ENCODE peak calls at places on chromosomes 2 and 18, in four cellular contexts. J is PC-9, U is SK-N-SH, D is HCT116. K is an unnamed sample. For H3K9me2, the result is how much of the 10 kb centered on the place peaks cover.

GRCh38 chr2:69375494-69376353 is 11.3 kb downstream of the GFPT1 start:
- DNase-seq in J (no peak), U (peak), D (peak), K (peak)

GRCh38 chr2:105388971-105389381 is 9.9 kb downstream of the FHL2 start:
- DNase-seq in J (no peak), U (no peak), D (no peak), K (no peak)

GRCh38 chr2:31529256-31529655 is 51.5 kb downstream of the SRD5A2 start:
- DNase-seq in J (no peak), U (no peak), D (no peak), K (no peak)

GRCh38 chr2:230877737-230878598 is 13.2 kb downstream of the ITM2C start:
- DNase-seq in J (no peak), U (no peak), D (no peak), K (no peak)

GRCh38 chr2:41990688-41991087 is 57.1 kb upstream of the PKDCC start:
- DNase-seq in J (no peak), U (no peak), D (no peak), K (no peak)

GRCh38 chr2:32553829-32554432 is 73.9 kb upstream of the TTC27 start:
- DNase-seq in J (no peak), U (peak), D (peak), K (peak)

GRCh38 chr2:106161938-106162814 is 31.9 kb downstream of the UXS1 start:
- DNase-seq in J (peak), U (no peak), D (peak), K (peak)

GRCh38 chr2:106562826-106563594 is 75.8 kb downstream of the CD8B2 start:
- DNase-seq in J (no peak), U (peak), D (no peak), K (no peak)

GRCh38 chr2:48145845-48146452 is 239.7 kb upstream of the FBXO11 start:
- DNase-seq in J (no peak), U (no peak), D (no peak), K (no peak)

GRCh38 chr18:74215863-74216262 is 67.5 kb downstream of the TIMM21 start:
- DNase-seq in J (no peak), U (no peak), D (no peak), K (no peak)

GRCh38 chr18:55856191-55856590 is 268.2 kb upstream of the TCF4 start:
- DNase-seq in J (peak), U (no peak), D (no peak), K (peak)

GRCh38 chr18:25058520-25058919 is 293.4 kb downstream of the ZNF521 start:
- DNase-seq in J (no peak), U (no peak), D (no peak), K (no peak)

GRCh38 chr2:239671471-239671870 is 270.7 kb upstream of the HDAC4 start:
- DNase-seq in J (no peak), U (no peak), D (no peak), K (no peak)

GRCh38 chr2:9800639-9800974 is 42.7 kb upstream of the TAF1B start:
- DNase-seq in J (no peak), U (no peak), D (no peak), K (no peak)

GRCh38 chr2:19140463-19141208 is 217.8 kb downstream of the OSR1 start:
- DNase-seq in J (peak), U (no peak), D (peak), K (peak)

GRCh38 chr2:231920366-231920765 is 5.8 kb downstream of the NPPC start:
- DNase-seq in J (no peak), U (no peak), D (no peak), K (no peak)

GRCh38 chr2:135617501-135618015 is 86.3 kb downstream of the R3HDM1 start:
- DNase-seq in J (no peak), U (no peak), D (no peak), K (peak)

GRCh38 chr18:30328839-30329238 is 713.7 kb downstream of the DSC3 start:
- DNase-seq in J (no peak), U (no peak), D (peak), K (peak)

GRCh38 chr2:212406716-212407115 is 131.9 kb downstream of the ERBB4 start:
- DNase-seq in J (no peak), U (no peak), D (no peak), K (no peak)

GRCh38 chr2:182050333-182050855 is 64.7 kb downstream of the PPP1R1C start:
- DNase-seq in J (no peak), U (no peak), D (no peak), K (no peak)

GRCh38 chr2:196660264-196660663 is 20.7 kb downstream of the CCDC150 start:
- DNase-seq in J (no peak), U (no peak), D (no peak), K (no peak)

GRCh38 chr18:79901665-79902064 is 49.8 kb downstream of the SLC66A2 start:
- DNase-seq in J (no peak), U (no peak), D (no peak), K (no peak)

GRCh38 chr2:19358242-19359020 is at the start of gene OSR1:
- DNase-seq in J (peak), U (peak), D (no peak), K (peak)

GRCh38 chr2:198756166-198756565 is 701.6 kb downstream of the SATB2 start:
- DNase-seq in J (no peak), U (no peak), D (no peak), K (no peak)

GRCh38 chr2:211455225-211455841 is 898.9 kb downstream of the CPS1 start:
- DNase-seq in J (peak), U (peak), D (peak), K (peak)

GRCh38 chr2:216850665-216851327 is 9.1 kb downstream of the TNP1 start:
- DNase-seq in J (no peak), U (no peak), D (no peak), K (no peak)

GRCh38 chr2:65075176-65075575 is 19.0 kb downstream of the CEP68 start:
- DNase-seq in J (no peak), U (no peak), D (no peak), K (no peak)

GRCh38 chr2:65077898-65078297 is 21.7 kb downstream of the CEP68 start:
- DNase-seq in J (no peak), U (no peak), D (no peak), K (no peak)

GRCh38 chr2:65073879-65074565 is 17.8 kb downstream of the CEP68 start:
- DNase-seq in J (no peak), U (no peak), D (no peak), K (no peak)

GRCh38 chr2:65075605-65076344 is 19.6 kb downstream of the CEP68 start:
- DNase-seq in J (peak), U (no peak), D (no peak), K (no peak)

GRCh38 chr2:65076345-65076710 is 20.1 kb downstream of the CEP68 start:
- DNase-seq in J (peak), U (no peak), D (no peak), K (peak)
- H3K4me2 ChIP-seq in J (no peak), U (no peak), D (peak), K (peak)

GRCh38 chr2:101002562-101003277 is 631 bp downstream of the RPL31 start:
- DNase-seq in J (no peak), U (peak), D (no peak), K (peak)
- H3K9me2 ChIP-seq in J (under half), U (under half), D (under half), K (under half)

GRCh38 chr2:40760071-40760666 is 308.3 kb upstream of the SLC8A1 start:
- DNase-seq in J (peak), U (peak), D (peak), K (peak)

GRCh38 chr2:40754912-40755311 is 303.0 kb upstream of the SLC8A1 start:
- DNase-seq in J (no peak), U (no peak), D (no peak), K (no peak)

GRCh38 chr2:40758778-40759177 is 306.9 kb upstream of the SLC8A1 start:
- DNase-seq in J (no peak), U (no peak), D (no peak), K (no peak)
- H3K4me2 ChIP-seq in J (no peak), U (no peak), D (no peak), K (no peak)

GRCh38 chr2:128637481-128638155 is 318.9 kb upstream of the HS6ST1 start:
- DNase-seq in J (no peak), U (no peak), D (no peak), K (no peak)

GRCh38 chr2:128640166-128640846 is 321.6 kb upstream of the HS6ST1 start:
- DNase-seq in J (no peak), U (no peak), D (no peak), K (no peak)

GRCh38 chr2:128638311-128638710 is 319.6 kb upstream of the HS6ST1 start:
- DNase-seq in J (no peak), U (no peak), D (no peak), K (no peak)

GRCh38 chr2:128639693-128640092 is 321.0 kb upstream of the HS6ST1 start:
- DNase-seq in J (no peak), U (no peak), D (no peak), K (no peak)

GRCh38 chr2:128638741-128639477 is 320.2 kb upstream of the HS6ST1 start:
- DNase-seq in J (no peak), U (peak), D (no peak), K (no peak)
- H3K9me2 ChIP-seq in J (under half), U (under half), D (under half), K (under half)

DNA sequence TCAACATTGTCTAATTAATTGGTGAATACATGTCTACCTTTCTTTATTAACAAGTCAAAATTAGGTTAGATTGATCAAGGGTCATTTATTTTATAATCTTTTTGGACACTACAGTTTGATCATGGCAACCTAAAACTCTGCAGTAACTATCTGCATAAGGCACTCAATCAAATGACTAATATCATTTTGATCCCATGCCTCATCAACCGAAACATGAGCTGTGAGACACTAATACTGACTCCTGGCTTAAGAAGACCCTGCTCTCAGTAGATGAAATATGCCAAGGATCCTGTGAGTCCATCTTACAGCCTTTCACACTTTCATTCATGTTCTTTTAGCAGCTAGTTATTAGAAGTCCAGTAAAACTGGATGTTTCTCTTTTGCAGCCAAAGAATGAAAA is 169.4 kb upstream of the CAVIN2 start:
- DNase-seq in J (no peak), U (no peak), D (no peak), K (peak)
- H3K4me2 ChIP-seq in J (no peak), U (no peak), D (no peak), K (no peak)

K was measured in PC-3.